ENCODE peak calls at places on chromosomes 2 and 18, in eight cellular contexts. P is chondrocyte; Z is HepG2; L is HFFc6; O is EH; U is bronchial epithelial cell; G is activated naive CD8-positive, alpha-beta T cell treated with anti-CD3 and anti-CD28 coated beads for 36 hours; W is foreskin fibroblast. T is an unnamed sample.

GRCh38 chr2:226959418-226959817 is 123.6 kb downstream of the RHBDD1 start:
- DNase-seq in U (no peak), Z (no peak), O (no peak), L (no peak), P (no peak), W (no peak), G (no peak), T (no peak)

GRCh38 chr2:207475546-207475945 is 54.2 kb upstream of the CREB1 start:
- DNase-seq in Z (no peak), W (no peak), O (peak), U (peak), L (no peak), P (no peak), G (no peak), T (no peak)

GRCh38 chr2:215828528-215829184 is 184.7 kb downstream of the MREG start:
- DNase-seq in O (peak), W (peak), P (no peak), G (peak), U (peak), L (peak), Z (peak), T (peak)

GRCh38 chr2:177617849-177618248 is 225.3 kb downstream of the AGPS start:
- DNase-seq in U (no peak), G (no peak), Z (no peak), O (no peak), W (no peak), L (no peak), P (no peak), T (no peak)

GRCh38 chr18:35971661-35972196 is 750 bp upstream of the RMP24 start:
- DNase-seq in W (no peak), Z (peak), G (no peak), U (no peak), L (no peak), P (no peak), O (no peak), T (no peak)

GRCh38 chr2:235591921-235592320 is 98.1 kb downstream of the AGAP1 start:
- DNase-seq in P (peak), O (peak), U (peak), W (no peak), G (no peak), L (no peak), Z (no peak), T (no peak)

GRCh38 chr18:48829443-48830149 is 121.2 kb downstream of the SMAD7 start:
- DNase-seq in Z (no peak), U (no peak), P (peak), W (no peak), O (no peak), G (no peak), L (no peak), T (no peak)

GRCh38 chr2:43707255-43707654 is 31.0 kb upstream of the C1GALT1C1L start:
- DNase-seq in U (peak), G (no peak), O (peak), W (peak), L (peak), P (no peak), Z (no peak), T (peak)

GRCh38 chr2:32852821-32853220 is 93.9 kb upstream of the LTBP1 start:
- DNase-seq in L (no peak), U (no peak), Z (no peak), W (no peak), O (no peak), G (no peak), P (no peak), T (no peak)

GRCh38 chr2:239079671-239080294 is 231.9 kb downstream of the TWIST2 start:
- DNase-seq in U (no peak), W (no peak), Z (no peak), G (no peak), P (no peak), L (no peak), O (no peak), T (no peak)

GRCh38 chr2:192887296-192887695 is 692.6 kb upstream of the TMEFF2 start:
- DNase-seq in L (no peak), P (no peak), Z (no peak), G (no peak), O (no peak), W (no peak), U (peak), T (no peak)

GRCh38 chr2:26298638-26299393 is 47.1 kb upstream of the SELENOI start:
- DNase-seq in U (peak), P (no peak), W (peak), O (peak), Z (peak), L (peak), G (peak), T (peak)

GRCh38 chr2:178909507-178909906 is 102.3 kb upstream of the TTN start:
- DNase-seq in U (no peak), L (no peak), G (no peak), P (no peak), Z (no peak), W (no peak), O (no peak), T (no peak)

GRCh38 chr18:28514699-28515098 is 337.8 kb upstream of the CDH2 start:
- DNase-seq in Z (no peak), O (no peak), U (no peak), L (peak), W (no peak), G (no peak), P (no peak), T (peak)

GRCh38 chr2:241584446-241584845 is 25.9 kb downstream of the BOK start:
- DNase-seq in Z (no peak), P (peak), O (peak), L (peak), W (peak), U (peak), G (no peak), T (peak)

GRCh38 chr2:208315081-208315788 is 49.2 kb downstream of the PIKFYVE start:
- DNase-seq in O (peak), U (peak), P (no peak), G (no peak), W (peak), L (peak), Z (no peak), T (peak)

GRCh38 chr2:96665083-96665569 is 22.6 kb downstream of the FER1L5 start:
- DNase-seq in Z (peak), L (peak), W (peak), O (peak), U (peak), G (no peak), P (no peak), T (peak)

GRCh38 chr2:138919336-138919735 is 139.1 kb upstream of the NXPH2 start:
- DNase-seq in U (no peak), G (no peak), W (no peak), O (no peak), L (no peak), P (no peak), Z (no peak), T (no peak)

GRCh38 chr18:23237524-23238151 is 102.4 kb downstream of the CABLES1 start:
- DNase-seq in L (no peak), U (peak), W (no peak), G (peak), O (peak), Z (no peak), P (no peak), T (peak)

GRCh38 chr2:239034561-239035341 is 186.9 kb downstream of the TWIST2 start:
- DNase-seq in W (no peak), P (no peak), U (no peak), Z (no peak), G (no peak), O (no peak), L (no peak), T (no peak)

GRCh38 chr2:64504774-64505720 is 19.1 kb upstream of the AFTPH start:
- DNase-seq in O (no peak), W (no peak), P (no peak), G (no peak), L (no peak), Z (no peak), U (peak), T (no peak)

GRCh38 chr2:230721712-230722111 is 9.1 kb downstream of the CAB39 start:
- DNase-seq in Z (no peak), P (no peak), O (peak), G (no peak), U (peak), L (no peak), W (no peak), T (peak)

GRCh38 chr2:23020659-23021058 is 364.3 kb upstream of the KLHL29 start:
- DNase-seq in G (no peak), L (no peak), P (no peak), W (no peak), Z (no peak), O (no peak), U (no peak), T (no peak)

GRCh38 chr2:206443735-206444527 is 599 bp downstream of the ADAM23 start:
- DNase-seq in U (no peak), G (peak), L (no peak), W (no peak), O (peak), P (no peak), Z (no peak), T (no peak)

GRCh38 chr2:186068154-186068826 is 329.7 kb downstream of the FSIP2 start:
- DNase-seq in P (no peak), Z (peak), U (no peak), G (no peak), O (no peak), L (no peak), W (no peak), T (peak)

T was measured in HCEC 1CT.